ENCODE peak calls at places on chromosomes 12 and 14, in seven cellular contexts. P is NCI-H460; Y is NCI-H1436; K is NCI-H146; J is CD4-positive, alpha-beta T cell; F is activated B cell treated with CpG ODN at 0.5 μM for 24 hours; Z is activated CD4-positive, alpha-beta T cell treated with anti-CD3 and anti-CD28 coated beads, Interleukin-2, amount 50 U/mL, for 24 hours. O is an unnamed sample.
A peak's percentile ranks its signal among the peaks of the same experiment; 100 is the strongest.

GRCh38 chr12:1835178-1836131 is 15.1 kb downstream of the LRTM2 start:
- DNase-seq in P (no peak), K (no peak), J (no peak), F (no peak), Y (peak; percentile 91), Z (no peak), O (no peak)

GRCh38 chr14:73884438-73885190 is 2.0 kb upstream of the ZNF410 start:
- DNase-seq in K (no peak), F (no peak), J (no peak), Z (no peak), P (no peak), Y (no peak), O (no peak)

GRCh38 chr12:127459687-127460086 is 807.3 kb upstream of the TMEM132C start:
- DNase-seq in F (no peak), Z (no peak), K (no peak), Y (no peak), J (no peak), P (no peak), O (no peak)

GRCh38 chr12:131644481-131644880 is 66.4 kb upstream of the SFSWAP start:
- DNase-seq in P (no peak), F (no peak), K (no peak), Y (no peak), J (no peak), Z (no peak), O (no peak)

GRCh38 chr12:131164096-131164872 is 210.6 kb downstream of the ADGRD1 start:
- DNase-seq in Z (no peak), F (no peak), J (no peak), K (no peak), P (no peak), Y (no peak), O (no peak)

GRCh38 chr12:57899010-57899662 is 42.2 kb upstream of the ATP23 start:
- DNase-seq in P (no peak), J (peak; percentile 73), Z (peak; percentile 76), K (no peak), F (peak; percentile 70), Y (no peak), O (no peak)

GRCh38 chr14:24710403-24711063 is 76.5 kb upstream of the GZMB start:
- DNase-seq in Y (no peak), F (no peak), Z (peak; percentile 55), P (peak; percentile 52), K (peak; percentile 29), J (peak; percentile 31), O (peak; percentile 55)

GRCh38 chr12:40565029-40565633 is 127.1 kb upstream of the CNTN1 start:
- DNase-seq in J (no peak), P (no peak), Y (no peak), F (no peak), Z (no peak), K (no peak), O (no peak)

GRCh38 chr14:95198320-95198719 is 41.0 kb upstream of the DICER1 start:
- DNase-seq in P (no peak), Z (no peak), J (no peak), K (no peak), F (no peak), Y (no peak), O (no peak)

O was measured in Right ventricle myocardium superior.